ENCODE peak calls at places on chromosomes 3 and 15, in ten cellular contexts. One of them, this sample, is unnamed.

GRCh38 chr15:65304393-65305143 is at the start of gene RNU5B-1:
- DNase-seq in AG10803: peak
- DNase-seq in NCI-H2081: peak
- DNase-seq in NCI-H1092: peak
- DNase-seq in non-pigmented ciliary epithelial cell: peak
- DNase-seq in A549: peak
- DNase-seq in stimulated activated CD4-positive, alpha-beta T cell treated with anti-CD3 and anti-CD28 coated beads, Interleukin-4, amount 100 ng/mL, for 1 hour: peak
- DNase-seq in neural crest cell: peak
- DNase-seq in SHP77 treated with DMSO at 0.1 percent for 48 hours: peak
- DNase-seq in M059J: peak
- DNase-seq in this sample: peak

GRCh38 chr15:60480149-60480548 is 1.2 kb upstream of the ICE2 start:
- DNase-seq in non-pigmented ciliary epithelial cell: no peak
- DNase-seq in AG10803: no peak
- DNase-seq in M059J: no peak
- DNase-seq in stimulated activated CD4-positive, alpha-beta T cell treated with anti-CD3 and anti-CD28 coated beads, Interleukin-4, amount 100 ng/mL, for 1 hour: no peak
- DNase-seq in neural crest cell: no peak
- DNase-seq in NCI-H1092: no peak
- DNase-seq in NCI-H2081: no peak
- DNase-seq in SHP77 treated with DMSO at 0.1 percent for 48 hours: no peak
- DNase-seq in A549: no peak
- DNase-seq in this sample: no peak

GRCh38 chr15:41256577-41257038 is 25.5 kb downstream of the CHP1 start:
- DNase-seq in non-pigmented ciliary epithelial cell: no peak
- DNase-seq in SHP77 treated with DMSO at 0.1 percent for 48 hours: no peak
- DNase-seq in AG10803: peak
- DNase-seq in neural crest cell: no peak
- DNase-seq in NCI-H1092: no peak
- DNase-seq in M059J: no peak
- DNase-seq in NCI-H2081: no peak
- DNase-seq in stimulated activated CD4-positive, alpha-beta T cell treated with anti-CD3 and anti-CD28 coated beads, Interleukin-4, amount 100 ng/mL, for 1 hour: no peak
- DNase-seq in A549: peak
- DNase-seq in this sample: no peak

GRCh38 chr3:147400111-147400510 is 6.2 kb downstream of the ZIC4 start:
- DNase-seq in stimulated activated CD4-positive, alpha-beta T cell treated with anti-CD3 and anti-CD28 coated beads, Interleukin-4, amount 100 ng/mL, for 1 hour: no peak
- DNase-seq in non-pigmented ciliary epithelial cell: no peak
- DNase-seq in A549: no peak
- DNase-seq in NCI-H1092: no peak
- DNase-seq in NCI-H2081: no peak
- DNase-seq in AG10803: peak
- DNase-seq in neural crest cell: no peak
- DNase-seq in M059J: no peak
- DNase-seq in SHP77 treated with DMSO at 0.1 percent for 48 hours: no peak
- DNase-seq in this sample: no peak

GRCh38 chr15:46077220-46077619 is 442.4 kb downstream of the SQOR start:
- DNase-seq in M059J: no peak
- DNase-seq in non-pigmented ciliary epithelial cell: no peak
- DNase-seq in NCI-H2081: no peak
- DNase-seq in AG10803: no peak
- DNase-seq in A549: no peak
- DNase-seq in neural crest cell: no peak
- DNase-seq in stimulated activated CD4-positive, alpha-beta T cell treated with anti-CD3 and anti-CD28 coated beads, Interleukin-4, amount 100 ng/mL, for 1 hour: no peak
- DNase-seq in SHP77 treated with DMSO at 0.1 percent for 48 hours: no peak
- DNase-seq in NCI-H1092: no peak
- DNase-seq in this sample: no peak

GRCh38 chr15:55742927-55743614 is at the start of gene PRTG:
- DNase-seq in non-pigmented ciliary epithelial cell: peak
- DNase-seq in AG10803: peak
- DNase-seq in A549: peak
- DNase-seq in NCI-H2081: peak
- DNase-seq in stimulated activated CD4-positive, alpha-beta T cell treated with anti-CD3 and anti-CD28 coated beads, Interleukin-4, amount 100 ng/mL, for 1 hour: no peak
- DNase-seq in neural crest cell: peak
- DNase-seq in SHP77 treated with DMSO at 0.1 percent for 48 hours: peak
- DNase-seq in NCI-H1092: no peak
- DNase-seq in M059J: peak
- DNase-seq in this sample: no peak

GRCh38 chr15:35078221-35078915 is 6.7 kb downstream of the NANOGP8 start:
- DNase-seq in A549: peak
- DNase-seq in non-pigmented ciliary epithelial cell: peak
- DNase-seq in M059J: peak
- DNase-seq in stimulated activated CD4-positive, alpha-beta T cell treated with anti-CD3 and anti-CD28 coated beads, Interleukin-4, amount 100 ng/mL, for 1 hour: peak
- DNase-seq in NCI-H1092: no peak
- DNase-seq in SHP77 treated with DMSO at 0.1 percent for 48 hours: peak
- DNase-seq in NCI-H2081: peak
- DNase-seq in neural crest cell: peak
- DNase-seq in AG10803: peak
- DNase-seq in this sample: peak

GRCh38 chr15:71484080-71484479 is 326.3 kb upstream of the NR2E3 start:
- DNase-seq in non-pigmented ciliary epithelial cell: no peak
- DNase-seq in M059J: no peak
- DNase-seq in NCI-H1092: no peak
- DNase-seq in A549: no peak
- DNase-seq in AG10803: no peak
- DNase-seq in SHP77 treated with DMSO at 0.1 percent for 48 hours: no peak
- DNase-seq in neural crest cell: no peak
- DNase-seq in stimulated activated CD4-positive, alpha-beta T cell treated with anti-CD3 and anti-CD28 coated beads, Interleukin-4, amount 100 ng/mL, for 1 hour: no peak
- DNase-seq in NCI-H2081: no peak
- DNase-seq in this sample: no peak

GRCh38 chr3:41508063-41508696 is 308.9 kb downstream of the CTNNB1 start:
- DNase-seq in NCI-H2081: no peak
- DNase-seq in neural crest cell: no peak
- DNase-seq in AG10803: no peak
- DNase-seq in SHP77 treated with DMSO at 0.1 percent for 48 hours: no peak
- DNase-seq in non-pigmented ciliary epithelial cell: peak
- DNase-seq in A549: no peak
- DNase-seq in stimulated activated CD4-positive, alpha-beta T cell treated with anti-CD3 and anti-CD28 coated beads, Interleukin-4, amount 100 ng/mL, for 1 hour: no peak
- DNase-seq in NCI-H1092: no peak
- DNase-seq in M059J: peak
- DNase-seq in this sample: no peak

GRCh38 chr3:17009831-17010230 is 125.1 kb downstream of the PLCL2 start:
- DNase-seq in non-pigmented ciliary epithelial cell: no peak
- DNase-seq in neural crest cell: no peak
- DNase-seq in A549: no peak
- DNase-seq in NCI-H2081: no peak
- DNase-seq in SHP77 treated with DMSO at 0.1 percent for 48 hours: no peak
- DNase-seq in stimulated activated CD4-positive, alpha-beta T cell treated with anti-CD3 and anti-CD28 coated beads, Interleukin-4, amount 100 ng/mL, for 1 hour: no peak
- DNase-seq in NCI-H1092: no peak
- DNase-seq in AG10803: no peak
- DNase-seq in M059J: no peak
- DNase-seq in this sample: no peak

GRCh38 chr3:188772886-188773285 is 398.9 kb upstream of the TPRG1 start:
- DNase-seq in A549: peak
- DNase-seq in M059J: peak
- DNase-seq in stimulated activated CD4-positive, alpha-beta T cell treated with anti-CD3 and anti-CD28 coated beads, Interleukin-4, amount 100 ng/mL, for 1 hour: no peak
- DNase-seq in NCI-H2081: no peak
- DNase-seq in SHP77 treated with DMSO at 0.1 percent for 48 hours: no peak
- DNase-seq in AG10803: peak
- DNase-seq in neural crest cell: no peak
- DNase-seq in non-pigmented ciliary epithelial cell: peak
- DNase-seq in NCI-H1092: no peak
- DNase-seq in this sample: no peak

GRCh38 chr3:177932346-177932745 is 603.9 kb upstream of the KCNMB2 start:
- DNase-seq in stimulated activated CD4-positive, alpha-beta T cell treated with anti-CD3 and anti-CD28 coated beads, Interleukin-4, amount 100 ng/mL, for 1 hour: no peak
- DNase-seq in neural crest cell: no peak
- DNase-seq in NCI-H2081: no peak
- DNase-seq in A549: no peak
- DNase-seq in AG10803: peak
- DNase-seq in NCI-H1092: no peak
- DNase-seq in SHP77 treated with DMSO at 0.1 percent for 48 hours: no peak
- DNase-seq in non-pigmented ciliary epithelial cell: no peak
- DNase-seq in M059J: peak
- DNase-seq in this sample: no peak

GRCh38 chr15:67601008-67601620 is 58.6 kb downstream of the MAP2K5 start:
- DNase-seq in neural crest cell: no peak
- DNase-seq in NCI-H2081: no peak
- DNase-seq in A549: no peak
- DNase-seq in M059J: no peak
- DNase-seq in stimulated activated CD4-positive, alpha-beta T cell treated with anti-CD3 and anti-CD28 coated beads, Interleukin-4, amount 100 ng/mL, for 1 hour: no peak
- DNase-seq in AG10803: peak
- DNase-seq in SHP77 treated with DMSO at 0.1 percent for 48 hours: no peak
- DNase-seq in NCI-H1092: no peak
- DNase-seq in non-pigmented ciliary epithelial cell: no peak
- DNase-seq in this sample: no peak

GRCh38 chr3:109023656-109024254 is 70.1 kb upstream of the GUCA1C start:
- DNase-seq in AG10803: peak
- DNase-seq in NCI-H2081: peak
- DNase-seq in neural crest cell: peak
- DNase-seq in stimulated activated CD4-positive, alpha-beta T cell treated with anti-CD3 and anti-CD28 coated beads, Interleukin-4, amount 100 ng/mL, for 1 hour: peak
- DNase-seq in M059J: peak
- DNase-seq in non-pigmented ciliary epithelial cell: peak
- DNase-seq in NCI-H1092: peak
- DNase-seq in A549: peak
- DNase-seq in SHP77 treated with DMSO at 0.1 percent for 48 hours: peak
- DNase-seq in this sample: peak

GRCh38 chr15:96181873-96182301 is 148.6 kb upstream of the NR2F2 start:
- DNase-seq in A549: no peak
- DNase-seq in NCI-H2081: no peak
- DNase-seq in M059J: peak
- DNase-seq in SHP77 treated with DMSO at 0.1 percent for 48 hours: no peak
- DNase-seq in AG10803: peak
- DNase-seq in stimulated activated CD4-positive, alpha-beta T cell treated with anti-CD3 and anti-CD28 coated beads, Interleukin-4, amount 100 ng/mL, for 1 hour: no peak
- DNase-seq in non-pigmented ciliary epithelial cell: peak
- DNase-seq in neural crest cell: no peak
- DNase-seq in NCI-H1092: no peak
- DNase-seq in this sample: no peak

This sample was measured in activated CD4-positive, alpha-beta T cell treated with anti-CD3 and anti-CD28 coated beads, Interleukin-2, amount 50 U/mL, for 48 hours.